ENCODE peak calls at places on chromosomes 12 and 14, in ten cellular contexts. N is NCI-H2081; Z is AG10803; U is HFF-Myc; C is GM04504; F is anterior cingulate cortex; D is stimulated activated CD4-positive, alpha-beta T cell treated with anti-CD3 and anti-CD28 coated beads, Interleukin-4, amount 100 ng/mL, for 4 hours; W is ELR; Q is cerebellum; I is left colon. J is an unnamed sample.

GRCh38 chr12:119695034-119695433 is 27.1 kb downstream of the PRKAB1 start:
- DNase-seq in I (no peak), F (no peak), U (no peak), Q (no peak), W (peak; percentile 29), C (no peak), N (no peak), D (no peak), Z (no peak), J (no peak)

GRCh38 chr12:132488127-132489077 is 1.5 kb upstream of the FBRSL1 start:
- DNase-seq in F (no peak), Z (no peak), N (no peak), C (no peak), I (peak; percentile 65), U (no peak), W (no peak), Q (no peak), D (peak; percentile 24), J (no peak)

GRCh38 chr14:57747036-57747435 is 118.9 kb downstream of the SLC35F4 start:
- DNase-seq in C (no peak), N (no peak), U (no peak), D (no peak), F (no peak), Z (no peak), W (no peak), I (peak; percentile 33), Q (no peak), J (no peak)

GRCh38 chr12:84982888-84983287 is 53.2 kb downstream of the TSPAN19 start:
- DNase-seq in F (no peak), N (no peak), I (no peak), U (no peak), W (no peak), C (no peak), D (no peak), Z (no peak), Q (no peak), J (no peak)

GRCh38 chr12:67593041-67593870 is 55.3 kb upstream of the DYRK2 start:
- DNase-seq in Z (peak; percentile 37), W (peak; percentile 47), Q (no peak), F (no peak), D (no peak), N (no peak), I (peak; percentile 54), U (no peak), C (no peak), J (no peak)

GRCh38 chr14:101960225-101960624 is 4.1 kb upstream of the DYNC1H1 start:
- DNase-seq in I (peak; percentile 37), C (no peak), U (no peak), N (peak; percentile 28), W (peak; percentile 67), Q (no peak), D (no peak), Z (no peak), F (no peak), J (no peak)

GRCh38 chr12:9810721-9811120 is 16.6 kb upstream of the KLRF1 start:
- DNase-seq in D (no peak), F (no peak), U (no peak), N (no peak), Q (no peak), Z (peak; percentile 18), W (no peak), C (no peak), I (no peak), J (no peak)

GRCh38 chr12:53500119-53500775 is 836 bp upstream of the TARBP2 start:
- DNase-seq in F (no peak), N (no peak), Q (no peak), D (peak; percentile 12), Z (peak; percentile 86), W (peak; percentile 68), C (peak; percentile 63), U (no peak), I (peak; percentile 45), J (no peak)

GRCh38 chr12:42097971-42098370 is 46.7 kb downstream of the GXYLT1 start:
- DNase-seq in D (no peak), Z (no peak), C (no peak), W (no peak), I (no peak), U (no peak), Q (no peak), N (no peak), F (no peak), J (no peak)

GRCh38 chr12:125773033-125773432 is 707.8 kb downstream of the AACS start:
- DNase-seq in Q (no peak), I (peak; percentile 5), F (no peak), W (peak; percentile 22), C (no peak), Z (no peak), D (no peak), U (no peak), N (peak; percentile 25), J (no peak)

GRCh38 chr12:111776836-111777344 is 10.2 kb downstream of the ALDH2 start:
- DNase-seq in D (no peak), W (no peak), Z (no peak), Q (no peak), F (no peak), U (no peak), I (no peak), C (no peak), N (no peak), J (no peak)

GRCh38 chr12:52372216-52373154 is 5.2 kb upstream of the KRT85 start:
- DNase-seq in I (peak; percentile 85), U (peak; percentile 47), N (peak; percentile 67), C (peak; percentile 73), D (peak; percentile 31), Q (peak; percentile 21), W (peak; percentile 78), F (peak; percentile 76), Z (peak; percentile 91), J (peak; percentile 70)

GRCh38 chr12:109822951-109823411 is 10.2 kb downstream of the TRPV4 start:
- DNase-seq in N (no peak), F (no peak), D (no peak), Z (no peak), C (no peak), I (no peak), Q (peak; percentile 82), U (no peak), W (peak; percentile 29), J (no peak)

J was measured in smooth muscle cell of the brain vasculature.